ENCODE peak calls at places on chromosomes 12 and 14, in six cellular contexts. Q is A549; V is small intestine; H is OCI-LY7; B is CD4-positive, CD25-positive, alpha-beta regulatory T cell; P is Karpas-422. Y is an unnamed sample. For H3K4me1, the result is how much of the 10 kb centered on the place peaks cover.

GRCh38 chr12:78101181-78101876 is 270.6 kb downstream of the NAV3 start:
- DNase-seq in B (no peak), V (no peak), H (no peak), P (no peak), Q (no peak), Y (no peak)

GRCh38 chr12:109446869-109447268 is 30.2 kb downstream of the KCTD10 start:
- DNase-seq in H (no peak), P (no peak), V (no peak), Q (no peak), B (no peak), Y (peak)

GRCh38 chr12:100669922-100670321 is 96.4 kb downstream of the GAS2L3 start:
- DNase-seq in Q (no peak), H (no peak), V (no peak), B (no peak), P (no peak), Y (no peak)

GRCh38 chr12:131557310-131557709 is 153.6 kb upstream of the SFSWAP start:
- DNase-seq in Q (no peak), H (no peak), B (no peak), V (no peak), P (no peak), Y (no peak)

GRCh38 chr12:109566424-109566823 is 6.9 kb downstream of the MMAB start:
- DNase-seq in P (no peak), Q (no peak), V (no peak), H (no peak), B (no peak), Y (no peak)

GRCh38 chr14:92481386-92481785 is 32.2 kb upstream of the RIN3 start:
- DNase-seq in P (no peak), H (no peak), B (no peak), V (no peak), Q (no peak), Y (no peak)

GRCh38 chr14:105223770-105224544 is 24.4 kb upstream of the BTBD6 start:
- DNase-seq in Q (no peak), P (no peak), H (no peak), V (no peak), B (no peak), Y (peak)

GRCh38 chr12:53561590-53561953 is 54.3 kb upstream of the NPFF start:
- DNase-seq in P (no peak), V (peak), H (no peak), Q (peak), B (no peak), Y (no peak)

GRCh38 chr14:59208224-59208814 is 19.9 kb downstream of the DAAM1 start:
- DNase-seq in B (no peak), Q (no peak), P (no peak), H (no peak), V (no peak), Y (no peak)

GRCh38 chr12:121250359-121250758 is 40.4 kb downstream of the P2RX4 start:
- DNase-seq in V (no peak), H (no peak), Q (no peak), B (no peak), P (no peak), Y (no peak)

GRCh38 chr12:57477710-57478681 is 1.7 kb downstream of the ARHGAP9 start:
- DNase-seq in P (no peak), B (peak), H (peak), Q (no peak), V (no peak), Y (peak)

GRCh38 chr12:113831486-113831885 is 134.6 kb downstream of the RBM19 start:
- DNase-seq in B (no peak), P (no peak), V (no peak), Q (no peak), H (no peak), Y (no peak)

GRCh38 chr12:113075137-113075683 is 18.7 kb downstream of the DTX1 start:
- DNase-seq in B (no peak), V (no peak), Q (no peak), H (peak), P (peak), Y (no peak)

GRCh38 chr14:35883677-35884293 is 57.6 kb downstream of the BRMS1L start:
- DNase-seq in V (peak), P (peak), Q (peak), B (peak), H (peak), Y (no peak)

GRCh38 chr14:103518416-103519042 is 4.1 kb downstream of the CKB start:
- DNase-seq in H (peak), B (peak), P (peak), V (peak), Q (peak), Y (peak)

GRCh38 chr12:124520896-124521295 is 46.5 kb downstream of the NCOR2 start:
- DNase-seq in P (no peak), H (no peak), Q (no peak), B (no peak), V (no peak), Y (no peak)

GRCh38 chr14:61525293-61526011 is 169.9 kb upstream of the HIF1A start:
- DNase-seq in H (no peak), P (no peak), Q (peak), V (peak), B (no peak), Y (peak)

GRCh38 chr12:76560083-76560491 is 516 bp upstream of the OSBPL8 start:
- DNase-seq in B (no peak), Q (no peak), V (no peak), P (no peak), H (no peak), Y (no peak)

GRCh38 chr12:76558684-76559276 is 791 bp downstream of the OSBPL8 start:
- DNase-seq in B (peak), V (peak), Q (peak), P (peak), H (peak), Y (peak)

GRCh38 chr12:76562158-76562557 is 2.6 kb upstream of the OSBPL8 start:
- DNase-seq in P (no peak), H (no peak), B (no peak), Q (no peak), V (no peak), Y (no peak)

GRCh38 chr12:76556373-76556772 is 3.2 kb downstream of the OSBPL8 start:
- DNase-seq in Q (no peak), H (peak), B (no peak), P (peak), V (no peak), Y (no peak)

GRCh38 chr12:76559277-76560082 is at the start of gene OSBPL8:
- DNase-seq in P (peak), V (peak), Q (peak), H (peak), B (peak), Y (peak)
- H3K4me3 ChIP-seq in P (peak), V (peak), Q (peak), H (peak), B (peak), Y (peak)

GRCh38 chr12:12786716-12787601 is 1.5 kb downstream of the APOLD1 start:
- DNase-seq in Q (peak), P (peak), V (peak), B (peak), H (no peak), Y (peak)
- H3K27ac ChIP-seq in Q (peak), P (no peak), V (peak), B (peak), H (no peak), Y (peak)

DNA sequence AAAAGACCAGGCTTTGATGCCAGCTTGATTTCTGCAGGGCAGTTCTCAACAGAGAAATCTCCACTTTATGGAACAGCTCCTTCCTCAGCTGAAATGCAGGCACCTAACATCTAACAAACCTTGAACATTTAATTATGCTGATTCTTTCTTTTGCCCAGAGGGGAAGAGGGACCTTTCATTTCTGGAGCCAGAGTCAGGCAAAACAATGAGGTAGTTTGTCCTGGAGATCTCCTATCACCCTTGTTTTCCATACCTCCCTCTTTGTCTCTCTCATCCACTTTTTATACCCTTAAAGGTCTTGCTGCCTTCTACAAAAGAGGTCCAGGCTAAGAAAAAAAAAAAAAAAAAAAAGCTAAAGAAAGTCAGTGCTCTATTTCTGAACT is 26.1 kb upstream of the RASSF3 start:
- DNase-seq in P (no peak), Q (no peak), H (no peak), B (no peak), V (no peak), Y (no peak)
- H3K4me1 ChIP-seq in P (under half), Q (under half), H (under half), B (under half), V (under half), Y (under half)

GRCh38 chr12:116263844-116264243 is 13.6 kb downstream of the MED13L start:
- DNase-seq in H (no peak), V (no peak), B (no peak), P (no peak), Q (no peak), Y (no peak)

GRCh38 chr12:116263431-116263830 is 14.1 kb downstream of the MED13L start:
- DNase-seq in B (no peak), V (no peak), Q (no peak), P (no peak), H (no peak), Y (no peak)

GRCh38 chr12:116265361-116266128 is 11.9 kb downstream of the MED13L start:
- DNase-seq in Q (no peak), P (no peak), H (no peak), B (no peak), V (no peak), Y (no peak)

GRCh38 chr12:116266220-116266619 is 11.3 kb downstream of the MED13L start:
- DNase-seq in H (no peak), P (no peak), B (no peak), V (no peak), Q (peak), Y (no peak)

DNA sequence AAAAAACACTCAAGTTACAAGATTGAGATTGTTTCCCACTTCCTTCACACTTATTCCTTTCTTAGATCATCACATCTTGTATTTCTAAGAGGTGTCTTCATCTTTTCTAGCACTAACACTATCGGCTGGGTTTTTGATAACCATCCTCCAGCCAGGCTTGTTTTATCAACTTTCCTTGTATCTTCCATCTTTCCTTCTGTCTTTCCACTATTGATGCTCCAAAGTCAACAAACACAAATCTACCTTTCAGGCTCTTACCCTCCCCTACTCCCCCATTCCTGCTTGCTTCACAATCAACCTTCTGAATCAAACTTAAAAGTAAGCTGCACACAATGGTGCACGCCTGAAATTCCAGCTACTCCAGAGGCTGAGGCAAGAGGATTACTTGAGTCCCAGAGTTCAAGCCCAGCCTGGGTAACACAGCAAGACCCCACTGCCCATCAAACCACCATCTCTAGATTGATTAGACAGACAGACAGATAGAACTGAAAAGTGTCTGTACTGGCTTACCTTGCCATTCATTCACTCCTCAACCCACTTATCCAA is 12.9 kb downstream of the MED13L start:
- DNase-seq in V (no peak), B (no peak), Q (no peak), P (no peak), H (no peak), Y (no peak)
- H3K4me3 ChIP-seq in V (no peak), B (peak), Q (no peak), P (no peak), H (no peak), Y (no peak)

DNA sequence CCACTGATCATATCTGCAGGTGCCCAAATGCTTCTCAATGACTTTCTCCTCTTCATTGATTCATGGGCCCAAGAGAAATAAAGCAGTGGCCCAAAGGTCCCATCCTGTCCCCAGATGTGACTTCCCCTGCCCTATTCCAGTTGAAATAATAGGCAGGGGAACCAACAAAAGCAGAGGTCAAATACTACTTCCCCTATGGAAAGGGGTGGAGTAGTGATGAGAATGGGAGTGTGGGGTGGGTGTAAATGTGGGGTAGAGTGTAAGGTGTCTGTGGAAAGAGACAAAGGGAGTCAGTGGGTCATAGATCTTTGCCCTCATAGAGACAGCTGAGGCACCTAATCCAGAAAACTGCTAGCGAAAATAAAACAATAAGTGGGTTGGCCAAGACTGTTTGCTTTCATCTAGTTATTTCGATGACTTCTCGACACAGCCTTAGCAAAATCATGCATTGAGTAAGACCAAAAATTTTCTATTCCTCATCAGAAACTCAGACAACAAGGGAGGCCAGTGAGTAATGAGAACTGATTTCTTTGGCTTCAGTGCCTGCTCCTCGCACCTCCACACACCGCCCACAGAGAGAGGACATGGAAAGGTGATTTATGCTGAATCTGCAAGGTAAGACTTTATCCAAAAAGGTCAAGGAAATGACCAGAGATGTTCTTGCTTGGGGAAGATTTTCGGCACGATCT is 10.9 kb upstream of the IL22 start:
- DNase-seq in P (no peak), H (no peak), B (no peak), V (no peak), Q (no peak), Y (no peak)
- H3K27ac ChIP-seq in P (no peak), H (no peak), B (no peak), V (no peak), Q (no peak), Y (no peak)

DNA sequence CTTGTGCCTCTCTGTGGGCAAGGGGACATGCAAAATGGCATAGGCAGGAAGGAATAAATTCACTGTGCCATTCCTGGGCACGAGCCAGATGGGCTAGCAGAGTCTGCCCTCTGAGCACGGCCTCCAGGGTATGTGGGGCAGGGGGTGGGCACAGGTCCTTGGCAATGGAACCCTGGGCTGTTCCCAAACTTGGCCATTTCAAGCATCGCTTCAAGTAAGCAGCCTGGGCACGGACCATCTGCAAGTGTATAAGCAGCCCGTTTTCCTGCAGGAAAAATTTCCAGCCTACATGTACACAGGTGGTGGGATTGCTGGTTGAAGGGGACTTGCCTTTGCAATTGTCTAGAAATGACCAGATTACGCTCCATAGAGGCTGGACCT is 40.3 kb downstream of the CCDC85C start:
- DNase-seq in H (no peak), B (no peak), V (no peak), Q (no peak), P (no peak), Y (no peak)
- H3K4me1 ChIP-seq in H (under half), B (under half), V (under half), Q (half or more), P (under half), Y (under half)

GRCh38 chr14:101706509-101707284 is 54.8 kb upstream of the PPP2R5C start:
- DNase-seq in H (no peak), Q (no peak), P (no peak), V (no peak), B (no peak), Y (no peak)
- H3K4me3 ChIP-seq in H (no peak), Q (no peak), P (no peak), V (no peak), B (no peak), Y (no peak)